ENCODE peak calls at places on chromosomes 12 and 14, in ten cellular contexts. M, I, G, X, H, R, L, K, D and J are unnamed samples.

GRCh38 chr14:58238252-58239247 is 6.1 kb upstream of the PSMA3 start:
- DNase-seq in M (peak), I (no peak), G (no peak), X (peak), H (no peak), R (no peak), L (peak), K (no peak), D (peak), J (no peak)

GRCh38 chr14:65230287-65230728 is 128.0 kb upstream of the MAX start:
- DNase-seq in M (peak), I (no peak), G (peak), X (no peak), H (no peak), R (no peak), L (peak), K (peak), D (peak), J (no peak)

GRCh38 chr14:99136047-99136400 is 136.0 kb downstream of the BCL11B start:
- DNase-seq in M (no peak), I (no peak), G (no peak), X (no peak), H (no peak), R (no peak), L (no peak), K (no peak), D (no peak), J (no peak)

GRCh38 chr14:60051690-60052324 is 39.9 kb upstream of the PCNX4 start:
- DNase-seq in M (peak), I (peak), G (no peak), X (no peak), H (no peak), R (no peak), L (no peak), K (no peak), D (peak), J (no peak)

GRCh38 chr14:22766457-22767322 is at the start of gene OXA1L:
- DNase-seq in M (peak), I (peak), G (peak), X (peak), H (peak), R (peak), L (peak), K (peak), D (peak), J (peak)

GRCh38 chr12:66661357-66661756 is 17.5 kb downstream of the GRIP1 start:
- DNase-seq in M (no peak), I (no peak), G (no peak), X (no peak), H (no peak), R (no peak), L (no peak), K (no peak), D (no peak), J (no peak)

GRCh38 chr14:60163741-60164140 is 1.5 kb downstream of the DHRS7 start:
- DNase-seq in M (peak), I (no peak), G (no peak), X (no peak), H (no peak), R (no peak), L (no peak), K (no peak), D (no peak), J (no peak)

GRCh38 chr14:103561381-103562134 is 899 bp downstream of the BAG5 start:
- DNase-seq in M (peak), I (peak), G (no peak), X (peak), H (no peak), R (no peak), L (peak), K (peak), D (peak), J (peak)

GRCh38 chr14:103910262-103910935 is 17.9 kb upstream of the TDRD9 start:
- DNase-seq in M (peak), I (peak), G (peak), X (peak), H (peak), R (peak), L (peak), K (peak), D (peak), J (peak)

GRCh38 chr14:93683241-93683640 is 105.0 kb downstream of the PRIMA1 start:
- DNase-seq in M (peak), I (no peak), G (no peak), X (peak), H (peak), R (no peak), L (no peak), K (no peak), D (no peak), J (no peak)

GRCh38 chr12:117857632-117858274 is 111.0 kb downstream of the KSR2 start:
- DNase-seq in M (peak), I (no peak), G (peak), X (peak), H (peak), R (no peak), L (peak), K (peak), D (peak), J (peak)

GRCh38 chr12:121579981-121580868 is 598 bp downstream of the KDM2B start:
- DNase-seq in M (peak), I (no peak), G (peak), X (peak), H (peak), R (no peak), L (peak), K (peak), D (peak), J (peak)

GRCh38 chr12:84502907-84503787 is 409.5 kb downstream of the SLC6A15 start:
- DNase-seq in M (peak), I (peak), G (peak), X (peak), H (peak), R (peak), L (peak), K (peak), D (peak), J (no peak)

GRCh38 chr12:126784328-126784921 is 1482.5 kb upstream of the TMEM132C start:
- DNase-seq in M (peak), I (peak), G (no peak), X (peak), H (peak), R (peak), L (peak), K (peak), D (peak), J (no peak)

GRCh38 chr14:102539544-102540309 is 30.2 kb upstream of the ANKRD9 start:
- DNase-seq in M (peak), I (no peak), G (no peak), X (no peak), H (no peak), R (no peak), L (peak), K (no peak), D (peak), J (peak)

GRCh38 chr12:97650242-97650641 is 187.6 kb downstream of the RMST start:
- DNase-seq in M (no peak), I (no peak), G (no peak), X (no peak), H (no peak), R (no peak), L (no peak), K (no peak), D (no peak), J (no peak)

GRCh38 chr12:92955997-92956663 is 27.0 kb upstream of the EEA1 start:
- DNase-seq in M (no peak), I (peak), G (no peak), X (peak), H (no peak), R (no peak), L (no peak), K (no peak), D (peak), J (no peak)

GRCh38 chr12:6605425-6606330 is 1.5 kb downstream of the CHD4 start:
- DNase-seq in M (peak), I (no peak), G (no peak), X (peak), H (no peak), R (no peak), L (peak), K (peak), D (peak), J (no peak)

GRCh38 chr12:121918679-121919038 is 267 bp downstream of the CFAP251 start:
- DNase-seq in M (peak), I (no peak), G (no peak), X (no peak), H (no peak), R (no peak), L (no peak), K (no peak), D (no peak), J (no peak)

GRCh38 chr12:65300679-65301349 is 22.3 kb downstream of the MSRB3 start:
- DNase-seq in M (peak), I (no peak), G (no peak), X (peak), H (no peak), R (no peak), L (peak), K (peak), D (no peak), J (no peak)

GRCh38 chr14:89283327-89284060 is 133.5 kb downstream of the FOXN3 start:
- DNase-seq in M (peak), I (no peak), G (no peak), X (no peak), H (no peak), R (no peak), L (no peak), K (no peak), D (no peak), J (no peak)

GRCh38 chr12:6563448-6564050 is 4.5 kb downstream of the NOP2 start:
- DNase-seq in M (peak), I (no peak), G (no peak), X (peak), H (peak), R (no peak), L (no peak), K (peak), D (peak), J (peak)

GRCh38 chr12:130456375-130457199 is 118.9 kb downstream of the PIWIL1 start:
- DNase-seq in M (no peak), I (no peak), G (peak), X (peak), H (no peak), R (no peak), L (peak), K (no peak), D (no peak), J (no peak)

GRCh38 chr12:774051-774614 is 21.8 kb downstream of the WNK1 start:
- DNase-seq in M (peak), I (no peak), G (no peak), X (no peak), H (no peak), R (no peak), L (no peak), K (no peak), D (no peak), J (no peak)

GRCh38 chr12:88339254-88339949 is 197.3 kb downstream of the TMTC3 start:
- DNase-seq in M (no peak), I (peak), G (no peak), X (peak), H (no peak), R (no peak), L (no peak), K (no peak), D (peak), J (no peak)

GRCh38 chr12:77161944-77162343 is 96.6 kb upstream of the E2F7 start:
- DNase-seq in M (peak), I (no peak), G (no peak), X (no peak), H (no peak), R (no peak), L (no peak), K (no peak), D (no peak), J (no peak)

GRCh38 chr12:127445583-127445982 is 821.4 kb upstream of the TMEM132C start:
- DNase-seq in M (no peak), I (no peak), G (no peak), X (no peak), H (no peak), R (no peak), L (no peak), K (no peak), D (no peak), J (no peak)

GRCh38 chr12:113812431-113813228 is 153.5 kb downstream of the RBM19 start:
- DNase-seq in M (no peak), I (no peak), G (no peak), X (no peak), H (no peak), R (no peak), L (no peak), K (no peak), D (no peak), J (no peak)

GRCh38 chr12:89731064-89731463 is 22.4 kb upstream of the ATP2B1 start:
- DNase-seq in M (no peak), I (no peak), G (no peak), X (peak), H (no peak), R (no peak), L (no peak), K (no peak), D (no peak), J (no peak)

GRCh38 chr12:119153477-119154434 is 25.0 kb upstream of the HSPB8 start:
- DNase-seq in M (peak), I (no peak), G (no peak), X (peak), H (peak), R (no peak), L (peak), K (peak), D (peak), J (no peak)

GRCh38 chr14:24259282-24260025 is 3.5 kb downstream of the TGM1 start:
- DNase-seq in M (no peak), I (peak), G (no peak), X (peak), H (no peak), R (no peak), L (no peak), K (peak), D (peak), J (peak)

GRCh38 chr14:103887170-103887501 is 39.8 kb upstream of the PPP1R13B start:
- DNase-seq in M (no peak), I (no peak), G (no peak), X (no peak), H (no peak), R (no peak), L (no peak), K (no peak), D (no peak), J (no peak)

GRCh38 chr14:67520482-67520881 is 12.6 kb upstream of the PLEKHH1 start:
- DNase-seq in M (no peak), I (no peak), G (no peak), X (no peak), H (no peak), R (no peak), L (no peak), K (no peak), D (no peak), J (no peak)

GRCh38 chr14:64700290-64700689 is 3.9 kb upstream of the PLEKHG3 start:
- DNase-seq in M (no peak), I (no peak), G (no peak), X (no peak), H (no peak), R (no peak), L (no peak), K (no peak), D (no peak), J (no peak)

GRCh38 chr12:121110211-121110940 is 22.3 kb upstream of the P2RX7 start:
- DNase-seq in M (peak), I (peak), G (peak), X (peak), H (peak), R (peak), L (peak), K (peak), D (peak), J (peak)

GRCh38 chr12:52358575-52359350 is 8.5 kb downstream of the KRT85 start:
- DNase-seq in M (peak), I (no peak), G (no peak), X (peak), H (no peak), R (no peak), L (no peak), K (no peak), D (no peak), J (no peak)

GRCh38 chr12:66232258-66232657 is 43.2 kb downstream of the IRAK3 start:
- DNase-seq in M (peak), I (no peak), G (no peak), X (no peak), H (no peak), R (no peak), L (no peak), K (no peak), D (no peak), J (no peak)

GRCh38 chr14:39097159-39097558 is 5.9 kb downstream of the SEC23A start:
- DNase-seq in M (no peak), I (no peak), G (no peak), X (no peak), H (no peak), R (no peak), L (no peak), K (no peak), D (peak), J (no peak)

GRCh38 chr14:104600141-104600643 is 4.4 kb downstream of the TMEM179 start:
- DNase-seq in M (peak), I (no peak), G (no peak), X (peak), H (no peak), R (no peak), L (no peak), K (no peak), D (no peak), J (no peak)